ENCODE peak calls at places on chromosomes 4 and X, in five cellular contexts. M is spleen, H is epithelial cell of esophagus, R is fibroblast of mammary gland, T is pancreas. D is an unnamed sample.

GRCh38 chrX:26822448-26822847 is 606.5 kb downstream of the MAGEB5 start:
- DNase-seq in M (no peak), H (no peak), R (no peak), T (no peak), D (no peak)

GRCh38 chr4:82785248-82786003 is 13.2 kb downstream of the SCD5 start:
- DNase-seq in M (no peak), H (peak), R (peak), T (no peak), D (peak)

GRCh38 chrX:111035256-111035655 is 60.7 kb upstream of the PAK3 start:
- DNase-seq in M (no peak), H (no peak), R (no peak), T (no peak), D (no peak)

GRCh38 chrX:36898301-36898700 is 109.9 kb upstream of the FAM47C start:
- DNase-seq in M (no peak), H (peak), R (peak), T (no peak), D (no peak)

GRCh38 chr4:137614491-137614890 is 82.2 kb upstream of the PCDH18 start:
- DNase-seq in M (no peak), H (no peak), R (no peak), T (no peak), D (no peak)

GRCh38 chr4:24674279-24674678 is 89.9 kb upstream of the DHX15 start:
- DNase-seq in M (no peak), H (no peak), R (no peak), T (no peak), D (no peak)

GRCh38 chr4:17315459-17315858 is 196.4 kb downstream of the QDPR start:
- DNase-seq in M (no peak), H (no peak), R (no peak), T (no peak), D (no peak)

GRCh38 chr4:113327513-113327912 is 278.1 kb downstream of the ANK2 start:
- DNase-seq in M (no peak), H (no peak), R (peak), T (no peak), D (no peak)

GRCh38 chrX:7132335-7133035 is 15.0 kb upstream of the STS start:
- DNase-seq in M (no peak), H (peak), R (peak), T (peak), D (peak)

GRCh38 chr4:13294961-13295605 is 189.1 kb downstream of the RAB28 start:
- DNase-seq in M (no peak), H (peak), R (peak), T (no peak), D (no peak)

GRCh38 chrX:154126101-154126500 is 17.9 kb upstream of the OPN1LW start:
- DNase-seq in M (no peak), H (no peak), R (no peak), T (no peak), D (no peak)

GRCh38 chrX:67544871-67545771 is 1.3 kb downstream of the AR start:
- DNase-seq in M (peak), H (no peak), R (peak), T (no peak), D (no peak)

GRCh38 chrX:123713841-123714240 is 19.0 kb downstream of the THOC2 start:
- DNase-seq in M (no peak), H (no peak), R (no peak), T (no peak), D (no peak)

GRCh38 chr4:119626420-119626819 is 2.2 kb downstream of the PDE5A start:
- DNase-seq in M (no peak), H (no peak), R (no peak), T (no peak), D (no peak)
- H3K4me3 ChIP-seq in M (peak), H (peak), R (peak), T (peak), D (peak)

GRCh38 chr4:2261853-2262144 is at the start of gene MXD4:
- DNase-seq in M (no peak), H (no peak), R (no peak), T (no peak), D (no peak)
- H3K4me3 ChIP-seq in M (peak), H (peak), R (peak), T (peak), D (peak)

GRCh38 chr4:686371-687040 is 2.4 kb downstream of the SLC49A3 start:
- DNase-seq in M (peak), H (no peak), R (no peak), T (no peak), D (no peak)
- H3K4me3 ChIP-seq in M (no peak), H (no peak), R (no peak), T (no peak), D (no peak)

GRCh38 chrX:129653181-129653984 is 1.4 kb downstream of the APLN start:
- DNase-seq in M (no peak), H (no peak), R (no peak), T (no peak), D (no peak)
- H3K4me3 ChIP-seq in M (no peak), H (no peak), R (no peak), T (no peak), D (no peak)